ENCODE peak calls at places on chromosome 9, in nine cellular contexts. O, R, J, D, Z, S, X, Y and H are unnamed samples.

GRCh38 chr9:27856054-27856453 is 282.8 kb upstream of the C9orf72 start:
- DNase-seq in O (no peak), R (no peak), J (no peak), D (no peak), Z (no peak), S (no peak), X (no peak), Y (no peak), H (no peak)

GRCh38 chr9:101119206-101119819 is 90.8 kb downstream of the PLPPR1 start:
- DNase-seq in O (peak; percentile 25), R (no peak), J (peak; percentile 57), D (peak; percentile 78), Z (no peak), S (peak; percentile 55), X (peak; percentile 30), Y (no peak), H (peak; percentile 64)

GRCh38 chr9:134373269-134373668 is 47.0 kb downstream of the RXRA start:
- DNase-seq in O (no peak), R (no peak), J (no peak), D (no peak), Z (no peak), S (no peak), X (no peak), Y (no peak), H (peak; percentile 92)

GRCh38 chr9:113614843-113615648 is 151.5 kb downstream of the RGS3 start:
- DNase-seq in O (peak; percentile 89), R (peak; percentile 69), J (no peak), D (no peak), Z (peak; percentile 74), S (no peak), X (no peak), Y (no peak), H (no peak)

GRCh38 chr9:98873535-98874432 is 66.3 kb downstream of the GALNT12 start:
- DNase-seq in O (peak; percentile 76), R (no peak), J (no peak), D (no peak), Z (peak; percentile 31), S (no peak), X (peak; percentile 62), Y (peak; percentile 15), H (peak; percentile 74)

GRCh38 chr9:19116391-19116790 is 10.9 kb downstream of the PLIN2 start:
- DNase-seq in O (peak; percentile 60), R (no peak), J (peak; percentile 77), D (no peak), Z (peak; percentile 75), S (no peak), X (peak; percentile 35), Y (peak; percentile 69), H (peak; percentile 82)

GRCh38 chr9:18720691-18721090 is 246.7 kb downstream of the ADAMTSL1 start:
- DNase-seq in O (peak; percentile 23), R (no peak), J (no peak), D (no peak), Z (peak; percentile 58), S (no peak), X (peak; percentile 19), Y (no peak), H (no peak)

GRCh38 chr9:128280084-128280622 is 4.1 kb downstream of the SWI5 start:
- DNase-seq in O (peak; percentile 48), R (no peak), J (no peak), D (no peak), Z (no peak), S (no peak), X (no peak), Y (no peak), H (no peak)

GRCh38 chr9:86093788-86094555 is 5.4 kb downstream of the GOLM1 start:
- DNase-seq in O (peak; percentile 55), R (no peak), J (no peak), D (no peak), Z (peak; percentile 47), S (peak; percentile 8), X (peak; percentile 82), Y (no peak), H (no peak)

GRCh38 chr9:120257483-120257882 is 322.5 kb downstream of the CDK5RAP2 start:
- DNase-seq in O (no peak), R (no peak), J (no peak), D (no peak), Z (no peak), S (no peak), X (no peak), Y (no peak), H (peak; percentile 34)

GRCh38 chr9:18890372-18890771 is 142.6 kb downstream of the SAXO1 start:
- DNase-seq in O (peak; percentile 70), R (no peak), J (peak; percentile 44), D (no peak), Z (peak; percentile 48), S (no peak), X (peak; percentile 73), Y (no peak), H (peak; percentile 74)

GRCh38 chr9:132646726-132647125 is 23.1 kb downstream of the DDX31 start:
- DNase-seq in O (peak; percentile 23), R (no peak), J (no peak), D (no peak), Z (no peak), S (no peak), X (no peak), Y (no peak), H (no peak)

GRCh38 chr9:27784999-27785713 is 211.9 kb upstream of the C9orf72 start:
- DNase-seq in O (peak; percentile 11), R (no peak), J (no peak), D (no peak), Z (peak; percentile 8), S (no peak), X (no peak), Y (no peak), H (peak; percentile 74)

GRCh38 chr9:35311891-35312639 is 150.3 kb downstream of the UNC13B start:
- DNase-seq in O (no peak), R (no peak), J (no peak), D (no peak), Z (no peak), S (no peak), X (peak; percentile 11), Y (peak; percentile 5), H (no peak)

GRCh38 chr9:90340421-90340820 is 302.2 kb downstream of the DIRAS2 start:
- DNase-seq in O (peak; percentile 88), R (no peak), J (peak; percentile 39), D (no peak), Z (peak; percentile 68), S (no peak), X (no peak), Y (no peak), H (no peak)

GRCh38 chr9:134053401-134053871 is 14.4 kb downstream of the BRD3 start:
- DNase-seq in O (no peak), R (peak; percentile 68), J (no peak), D (no peak), Z (no peak), S (no peak), X (no peak), Y (no peak), H (no peak)

GRCh38 chr9:110065527-110065926 is 142.4 kb downstream of the C9orf152 start:
- DNase-seq in O (peak; percentile 92), R (no peak), J (no peak), D (no peak), Z (no peak), S (no peak), X (no peak), Y (no peak), H (peak; percentile 86)

GRCh38 chr9:110066929-110067716 is 140.8 kb downstream of the C9orf152 start:
- DNase-seq in O (peak; percentile 47), R (no peak), J (no peak), D (no peak), Z (no peak), S (no peak), X (no peak), Y (no peak), H (no peak)

GRCh38 chr9:110069326-110070248 is 138.4 kb downstream of the C9orf152 start:
- DNase-seq in O (peak; percentile 82), R (no peak), J (peak; percentile 48), D (no peak), Z (peak; percentile 81), S (no peak), X (peak; percentile 84), Y (peak; percentile 95), H (peak; percentile 37)

GRCh38 chr9:110064721-110065252 is 143.2 kb downstream of the C9orf152 start:
- DNase-seq in O (no peak), R (no peak), J (no peak), D (no peak), Z (no peak), S (no peak), X (no peak), Y (no peak), H (no peak)

GRCh38 chr9:110068212-110068611 is 139.7 kb downstream of the C9orf152 start:
- DNase-seq in O (no peak), R (no peak), J (no peak), D (no peak), Z (no peak), S (no peak), X (no peak), Y (no peak), H (no peak)
- TF ChIP-seq CTCF in O (no peak), R (no peak), J (no peak), D (no peak), Z (no peak), S (no peak), X (no peak), Y (peak; percentile 13), H (no peak)

DNA sequence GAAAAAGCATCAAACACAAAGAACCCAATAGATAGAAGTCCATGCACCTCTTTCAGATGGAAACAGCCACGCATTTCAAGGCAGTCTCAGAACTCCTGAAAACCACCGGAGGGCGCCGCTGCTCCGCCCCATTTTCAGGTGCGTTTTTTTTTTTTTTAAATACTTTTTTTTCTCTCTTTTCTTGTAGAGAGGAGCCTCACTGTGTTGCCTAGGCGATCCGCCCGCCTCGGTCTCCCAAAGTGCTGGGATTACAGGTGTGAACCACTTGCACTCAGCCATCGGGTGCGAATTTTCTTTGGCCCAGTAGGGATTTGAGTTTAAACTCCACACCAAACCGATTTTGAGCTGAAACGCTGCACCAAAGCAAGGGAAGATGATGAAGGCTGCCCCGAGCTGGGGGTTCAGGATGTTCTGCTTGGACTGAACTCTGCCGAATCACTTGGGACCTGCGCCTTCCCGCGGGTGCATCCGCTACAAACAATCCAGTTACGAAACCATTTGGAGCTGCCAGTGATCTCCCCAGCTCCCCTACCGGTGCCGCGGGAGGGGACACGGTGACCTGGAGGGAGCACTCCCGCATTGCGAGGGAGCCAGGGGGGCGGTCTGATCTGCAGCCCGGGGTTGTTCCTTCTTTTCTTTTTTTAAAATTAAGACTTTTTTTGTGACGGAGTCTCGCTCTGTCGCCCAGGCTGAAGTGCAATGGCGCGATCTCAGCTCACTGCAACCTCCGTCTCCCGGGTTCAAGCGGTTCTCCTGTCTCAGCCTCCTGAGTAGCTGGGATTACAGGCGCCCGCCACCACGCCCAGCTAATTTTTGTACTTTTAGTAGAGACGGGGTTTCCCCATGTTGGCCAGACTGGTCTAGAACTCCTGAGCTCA is 1.4 kb downstream of the PTGR1 start:
- DNase-seq in O (peak; percentile 78), R (peak; percentile 84), J (peak; percentile 79), D (peak; percentile 58), Z (peak; percentile 77), S (peak; percentile 35), X (peak; percentile 61), Y (peak; percentile 46), H (peak; percentile 74)
- TF ChIP-seq CTCF in O (peak; percentile 69), R (peak; percentile 51), J (peak; percentile 99), D (peak; percentile 63), Z (peak; percentile 78), S (peak; percentile 83), X (peak; percentile 73), Y (peak; percentile 87), H (peak; percentile 70)

GRCh38 chr9:126550891-126551351 is 62.8 kb upstream of the LMX1B start:
- DNase-seq in O (no peak), R (peak; percentile 35), J (no peak), D (no peak), Z (no peak), S (no peak), X (no peak), Y (no peak), H (no peak)
- TF ChIP-seq CTCF in O (no peak), R (no peak), J (no peak), D (no peak), Z (no peak), S (no peak), X (no peak), Y (no peak), H (no peak)

GRCh38 chr9:72254881-72255545 is 105.8 kb downstream of the GDA start:
- DNase-seq in O (peak; percentile 5), R (no peak), J (no peak), D (no peak), Z (no peak), S (no peak), X (no peak), Y (no peak), H (peak; percentile 47)
- TF ChIP-seq CTCF in O (no peak), R (no peak), J (no peak), D (no peak), Z (no peak), S (no peak), X (no peak), Y (no peak), H (no peak)